ENCODE peak calls at places on chromosomes 2 and 18, in nine cellular contexts. C, L, M, Z, Y, R, V, F and O are unnamed samples.

GRCh38 chr2:23487735-23488492 is 102.9 kb downstream of the KLHL29 start:
- DNase-seq in Y (no peak), R (no peak), L (no peak), F (no peak), C (no peak), V (no peak), M (peak), Z (peak), O (no peak)

GRCh38 chr2:237875234-237876055 is 16.0 kb downstream of the RAMP1 start:
- DNase-seq in V (no peak), Y (no peak), F (no peak), M (no peak), Z (no peak), R (no peak), L (peak), C (no peak), O (no peak)

GRCh38 chr2:196335238-196335637 is 163.9 kb upstream of the STK17B start:
- DNase-seq in V (no peak), Y (no peak), Z (no peak), F (peak), M (peak), L (no peak), C (no peak), R (no peak), O (no peak)

GRCh38 chr2:158716091-158716815 is 78.9 kb upstream of the DAPL1 start:
- DNase-seq in Z (no peak), M (no peak), Y (no peak), R (no peak), F (no peak), C (peak), V (no peak), L (no peak), O (no peak)

GRCh38 chr2:68737717-68738116 is 3.1 kb downstream of the ARHGAP25 start:
- DNase-seq in Z (peak), F (no peak), C (no peak), R (no peak), Y (no peak), M (no peak), V (peak), L (no peak), O (no peak)

GRCh38 chr18:61335737-61336555 is 2.7 kb downstream of the CDH20 start:
- DNase-seq in Y (no peak), M (no peak), F (peak), L (no peak), C (no peak), V (no peak), Z (no peak), R (no peak), O (no peak)

GRCh38 chr2:199019898-199020507 is 437.7 kb downstream of the SATB2 start:
- DNase-seq in Z (no peak), F (peak), M (peak), C (no peak), Y (peak), V (no peak), L (no peak), R (peak), O (no peak)

GRCh38 chr18:72652990-72653593 is 109.0 kb upstream of the CBLN2 start:
- DNase-seq in L (no peak), Z (peak), C (no peak), R (no peak), V (peak), Y (peak), F (no peak), M (peak), O (peak)

GRCh38 chr2:196256585-196256984 is 85.2 kb upstream of the STK17B start:
- DNase-seq in Y (no peak), R (no peak), L (no peak), V (no peak), Z (no peak), F (no peak), C (no peak), M (no peak), O (no peak)

GRCh38 chr2:119435148-119435952 is 3.7 kb downstream of the TMEM37 start:
- DNase-seq in L (no peak), V (no peak), R (no peak), Y (no peak), F (no peak), C (no peak), M (no peak), Z (no peak), O (no peak)

GRCh38 chr18:56508637-56509036 is 129.8 kb downstream of the TXNL1 start:
- DNase-seq in F (no peak), R (no peak), L (no peak), C (no peak), Z (no peak), V (no peak), M (no peak), Y (no peak), O (no peak)

GRCh38 chr2:54409752-54410151 is 46.4 kb upstream of the SPTBN1 start:
- DNase-seq in R (no peak), Z (no peak), Y (peak), M (no peak), F (no peak), C (no peak), L (no peak), V (no peak), O (no peak)

GRCh38 chr2:202033317-202034248 is at the start of gene FZD7:
- DNase-seq in C (peak), R (peak), F (peak), Y (peak), M (peak), L (peak), Z (peak), V (peak), O (peak)

GRCh38 chr2:10712186-10712809 is 9.1 kb upstream of the ATP6V1C2 start:
- DNase-seq in F (no peak), Z (no peak), C (no peak), V (no peak), Y (no peak), L (no peak), M (no peak), R (no peak), O (no peak)

GRCh38 chr2:20516646-20517341 is 69.9 kb downstream of the RHOB start:
- DNase-seq in V (no peak), R (no peak), Y (no peak), C (no peak), Z (peak), L (no peak), M (peak), F (no peak), O (peak)

GRCh38 chr2:113080134-113080533 is 12.4 kb downstream of the IL1F10 start:
- DNase-seq in L (peak), C (no peak), F (peak), V (peak), Y (peak), M (peak), R (peak), Z (peak), O (peak)